ENCODE peak calls at places on chromosomes 6 and 20, in five cellular contexts. Y is brain microvascular endothelial cell, A is adipocyte, L is mesendoderm, C is ovary. I is an unnamed sample.

GRCh38 chr6:57135885-57136284 is 36.2 kb upstream of the BAG2 start:
- DNase-seq in A (peak; percentile 46), L (no peak), Y (no peak), C (no peak), I (peak; percentile 32)

GRCh38 chr6:140441256-140441655 is 1066.8 kb upstream of the CITED2 start:
- DNase-seq in Y (peak; percentile 78), L (peak; percentile 90), C (peak; percentile 62), A (peak; percentile 27), I (peak; percentile 48)

GRCh38 chr20:18137412-18138265 is at the start of the genes KAT14 and PET117:
- DNase-seq in C (peak; percentile 86), L (peak; percentile 97), A (peak; percentile 95), Y (peak; percentile 85), I (peak; percentile 92)

GRCh38 chr6:79420054-79420453 is 117.2 kb downstream of the LCA5 start:
- DNase-seq in A (no peak), L (no peak), Y (no peak), C (no peak), I (no peak)

GRCh38 chr6:83615025-83615999 is 93.6 kb downstream of the SNAP91 start:
- DNase-seq in L (peak; percentile 63), Y (peak; percentile 9), C (no peak), A (peak; percentile 70), I (peak; percentile 46)

GRCh38 chr6:142784344-142784743 is 160.6 kb downstream of the HIVEP2 start:
- DNase-seq in C (no peak), Y (no peak), L (no peak), A (no peak), I (no peak)

GRCh38 chr6:131948221-131948661 is 2.9 kb downstream of the CCN2 start:
- DNase-seq in L (peak; percentile 37), A (peak; percentile 50), C (no peak), Y (peak; percentile 72), I (peak; percentile 33)

GRCh38 chr20:44407402-44408184 is 52.1 kb downstream of the HNF4A start:
- DNase-seq in C (no peak), Y (peak; percentile 54), L (peak; percentile 55), A (peak; percentile 20), I (peak; percentile 23)

GRCh38 chr20:50413088-50413500 is 97.1 kb upstream of the PTPN1 start:
- DNase-seq in A (no peak), L (no peak), Y (no peak), C (no peak), I (peak; percentile 89)

GRCh38 chr20:14800743-14801425 is 463.5 kb upstream of the FLRT3 start:
- DNase-seq in C (no peak), A (no peak), L (no peak), Y (no peak), I (no peak)

GRCh38 chr6:142943746-142944125 is 1.2 kb downstream of the HIVEP2 start:
- DNase-seq in Y (no peak), L (peak; percentile 41), C (peak; percentile 43), A (peak; percentile 62), I (peak; percentile 65)

GRCh38 chr20:36336204-36336603 is 30.1 kb downstream of the DLGAP4 start:
- DNase-seq in Y (no peak), A (no peak), L (no peak), C (no peak), I (no peak)

GRCh38 chr20:38497246-38497645 is 24.6 kb downstream of the RALGAPB start:
- DNase-seq in A (no peak), L (no peak), Y (peak; percentile 62), C (no peak), I (peak; percentile 31)

GRCh38 chr6:93047033-93047432 is 372.3 kb downstream of the EPHA7 start:
- DNase-seq in Y (no peak), A (no peak), L (peak; percentile 60), C (no peak), I (no peak)

GRCh38 chr6:43368517-43369160 is 808 bp downstream of the ZNF318 start:
- DNase-seq in A (peak; percentile 86), L (peak; percentile 74), C (peak; percentile 43), Y (peak; percentile 22), I (peak; percentile 53)

GRCh38 chr6:15763364-15763763 is 100.5 kb upstream of the DTNBP1 start:
- DNase-seq in L (no peak), Y (no peak), A (peak; percentile 55), C (no peak), I (peak; percentile 49)

GRCh38 chr6:50974319-50974718 is 155.6 kb downstream of the TFAP2B start:
- DNase-seq in C (no peak), L (peak; percentile 36), Y (no peak), A (no peak), I (no peak)

GRCh38 chr6:55632953-55633352 is 54.0 kb upstream of the HMGCLL1 start:
- DNase-seq in A (peak; percentile 19), L (no peak), C (no peak), Y (no peak), I (no peak)

GRCh38 chr6:89355511-89356185 is 3.1 kb upstream of the UBE2J1 start:
- DNase-seq in A (no peak), L (no peak), Y (no peak), C (no peak), I (no peak)

GRCh38 chr6:5730586-5731263 is 276.0 kb downstream of the NRN1 start:
- DNase-seq in L (no peak), A (peak; percentile 19), Y (no peak), C (no peak), I (peak; percentile 59)

GRCh38 chr6:7332090-7332745 is 19.2 kb upstream of the SSR1 start:
- DNase-seq in Y (no peak), C (no peak), L (peak; percentile 66), A (peak; percentile 11), I (no peak)

GRCh38 chr6:80962382-80962781 is 790.1 kb downstream of the TENT5A start:
- DNase-seq in C (no peak), A (no peak), L (peak; percentile 34), Y (no peak), I (no peak)

GRCh38 chr6:109507490-109508072 is 24.6 kb upstream of the ZBTB24 start:
- DNase-seq in L (no peak), A (no peak), Y (no peak), C (no peak), I (no peak)

GRCh38 chr20:48295445-48295903 is 510.2 kb upstream of the SULF2 start:
- DNase-seq in C (peak; percentile 49), Y (peak; percentile 88), A (peak; percentile 94), L (peak; percentile 100), I (peak; percentile 94)

DNA sequence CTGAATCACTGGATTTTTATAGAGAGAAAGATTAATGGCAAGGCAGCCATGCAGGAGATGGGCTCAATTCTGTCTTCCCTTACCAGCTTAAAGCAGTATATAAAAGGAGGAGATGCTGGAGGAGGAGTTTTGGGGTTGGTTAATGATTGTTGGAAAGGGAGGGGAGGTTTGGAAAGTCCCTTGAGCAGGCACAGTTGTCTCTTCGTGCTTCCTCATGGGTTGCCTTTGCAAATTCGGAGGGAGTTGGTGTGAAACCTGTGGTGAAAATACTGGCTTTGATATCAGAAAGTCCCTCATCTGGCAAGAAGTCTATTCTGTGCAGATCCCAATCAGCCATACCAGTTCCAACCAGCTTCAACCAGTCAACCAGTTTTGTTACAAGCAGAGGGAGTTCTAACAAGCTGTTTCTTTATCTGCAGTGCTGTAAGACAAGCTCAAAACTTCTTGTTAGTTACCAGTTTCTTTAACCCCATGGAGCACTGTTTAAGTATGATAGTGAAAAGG is 107.0 kb downstream of the HIVEP1 start:
- DNase-seq in A (no peak), Y (no peak), C (no peak), L (peak; percentile 43), I (no peak)
- H3K4me3 ChIP-seq in A (no peak overlapping the region), Y (no peak overlapping the region), C (no peak overlapping the region), L (no peak overlapping the region), I (no peak overlapping the region)

DNA sequence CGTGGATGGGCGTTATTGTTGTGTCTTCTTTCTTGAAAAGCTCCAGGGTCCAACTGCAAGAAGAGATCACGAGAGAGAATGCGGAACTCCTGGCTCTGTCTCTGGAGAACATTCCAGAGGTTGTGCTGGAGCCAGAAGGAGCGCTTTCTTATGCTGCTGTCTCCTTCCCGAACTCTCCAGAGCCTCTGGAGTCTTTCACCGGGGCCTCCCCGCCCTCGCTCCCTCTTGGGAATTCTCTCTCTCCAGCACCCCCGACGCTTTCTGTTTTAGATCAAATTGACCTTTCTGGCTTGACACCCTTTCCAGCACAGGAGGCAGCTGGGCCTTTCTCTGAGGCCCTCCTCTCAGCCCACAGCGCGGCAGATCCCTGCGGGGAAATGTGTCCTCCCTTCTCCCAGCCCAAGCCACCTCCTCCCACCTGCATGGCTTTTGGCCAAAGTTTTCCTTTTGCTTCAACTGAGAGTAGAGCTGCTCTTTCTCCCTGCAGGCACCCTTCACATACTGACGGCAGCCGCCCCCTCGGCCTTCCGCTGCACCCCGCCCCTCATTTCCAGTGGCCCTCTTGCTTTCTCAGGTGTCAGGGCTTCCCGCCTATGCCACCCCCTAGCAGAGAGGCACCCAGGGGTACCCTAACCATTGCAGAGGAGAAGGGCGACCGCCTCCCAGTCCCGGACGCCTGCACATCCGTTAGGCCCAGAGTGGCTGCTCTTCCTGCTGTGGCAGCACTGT is 6.6 kb upstream of the CCR6 start:
- DNase-seq in A (no peak), L (no peak), C (no peak), Y (no peak), I (peak; percentile 31)
- H3K4me3 ChIP-seq in A (peak overlapping the region; percentile 25), L (no peak overlapping the region), C (peak overlapping the region; percentile 9), Y (no peak overlapping the region), I (no peak overlapping the region)

GRCh38 chr6:42136508-42137191 is 5.8 kb downstream of the C6orf132 start:
- DNase-seq in A (peak; percentile 53), C (no peak), L (peak; percentile 93), Y (peak; percentile 76), I (peak; percentile 58)
- H3K4me3 ChIP-seq in A (no peak overlapping the region), C (no peak overlapping the region), L (no peak overlapping the region), Y (no peak overlapping the region), I (no peak overlapping the region)

DNA sequence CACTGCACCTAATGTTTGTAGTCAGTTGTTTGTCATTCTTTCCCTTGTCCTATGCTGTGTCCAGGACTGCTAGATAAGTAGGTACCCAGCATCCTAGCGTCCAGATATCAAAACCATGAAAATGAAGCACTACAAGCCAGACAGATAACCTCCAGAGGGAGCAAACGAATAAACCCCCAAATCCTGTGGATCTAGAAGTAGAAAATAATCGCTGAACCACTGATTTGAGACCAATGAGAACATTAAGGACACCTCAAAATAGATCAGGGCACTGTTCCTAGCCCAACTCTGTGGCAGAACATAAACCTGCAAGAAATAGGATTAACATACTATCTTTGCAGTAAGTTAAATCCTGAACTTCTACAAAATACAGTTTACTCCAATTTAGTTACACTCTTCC is 1.1 kb upstream of the KLHL32 start:
- DNase-seq in A (no peak), C (no peak), L (no peak), Y (no peak), I (no peak)
- H3K4me3 ChIP-seq in A (no peak overlapping the region), C (no peak overlapping the region), L (no peak overlapping the region), Y (no peak overlapping the region), I (no peak overlapping the region)

DNA sequence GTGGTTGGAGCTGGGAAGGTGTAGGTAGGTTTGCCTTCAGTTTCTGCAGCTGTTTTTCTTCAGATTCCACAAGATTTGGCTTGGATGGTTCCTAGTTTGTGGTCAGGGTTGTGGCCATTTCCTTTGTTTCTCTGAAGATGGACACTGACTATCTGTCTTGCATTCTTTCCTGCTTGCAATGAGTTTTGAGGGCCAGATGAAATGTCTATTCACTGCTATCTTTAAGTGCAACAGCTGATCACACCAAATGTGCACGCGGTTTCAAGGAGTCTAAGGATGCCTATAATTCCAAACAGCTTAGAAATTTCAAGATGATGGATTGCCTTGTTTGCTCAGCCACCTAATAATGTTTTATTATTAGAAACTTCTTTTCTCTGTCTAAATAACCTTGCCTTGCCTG is 28.4 kb downstream of the IL20RA start:
- DNase-seq in L (no peak), C (no peak), Y (peak; percentile 9), A (no peak), I (peak; percentile 20)
- H3K4me3 ChIP-seq in L (no peak overlapping the region), C (no peak overlapping the region), Y (no peak overlapping the region), A (no peak overlapping the region), I (no peak overlapping the region)

GRCh38 chr6:157032923-157033322 is 255.7 kb downstream of the ARID1B start:
- DNase-seq in L (no peak), A (no peak), Y (no peak), C (no peak), I (no peak)
- H3K4me3 ChIP-seq in L (no peak overlapping the region), A (peak overlapping the region; percentile 85), Y (peak overlapping the region; percentile 46), C (peak overlapping the region; percentile 31), I (peak overlapping the region; percentile 63)